ENCODE peak calls at places on chromosome 21, in seven cellular contexts. One of them, this sample, is unnamed.

GRCh38 chr21:33561373-33561772 is 18.5 kb downstream of the SON start:
- DNase-seq in psoas muscle: no peak
- DNase-seq in HTR-8/SVneo: no peak
- DNase-seq in effector CD8-positive, alpha-beta T cell: no peak
- DNase-seq in LHCN-M2: no peak
- DNase-seq in posterior cingulate gyrus: no peak
- DNase-seq in endothelial cell: no peak
- DNase-seq in this sample: no peak

GRCh38 chr21:46633561-46633960 is 1.9 kb upstream of the PRMT2 start:
- DNase-seq in psoas muscle: no peak
- DNase-seq in HTR-8/SVneo: no peak
- DNase-seq in effector CD8-positive, alpha-beta T cell: peak
- DNase-seq in LHCN-M2: no peak
- DNase-seq in posterior cingulate gyrus: no peak
- DNase-seq in endothelial cell: no peak
- DNase-seq in this sample: no peak

GRCh38 chr21:46550511-46550941 is 54.4 kb downstream of the S100B start:
- DNase-seq in psoas muscle: no peak
- DNase-seq in HTR-8/SVneo: no peak
- DNase-seq in effector CD8-positive, alpha-beta T cell: peak
- DNase-seq in LHCN-M2: no peak
- DNase-seq in posterior cingulate gyrus: no peak
- DNase-seq in endothelial cell: no peak
- DNase-seq in this sample: peak

GRCh38 chr21:28338906-28339305 is 653.8 kb downstream of the LTN1 start:
- DNase-seq in psoas muscle: no peak
- DNase-seq in HTR-8/SVneo: no peak
- DNase-seq in effector CD8-positive, alpha-beta T cell: no peak
- DNase-seq in LHCN-M2: no peak
- DNase-seq in posterior cingulate gyrus: no peak
- DNase-seq in endothelial cell: no peak
- DNase-seq in this sample: no peak

GRCh38 chr21:45788198-45788597 is 144.7 kb downstream of the PCBP3 start:
- DNase-seq in psoas muscle: no peak
- DNase-seq in HTR-8/SVneo: no peak
- DNase-seq in effector CD8-positive, alpha-beta T cell: no peak
- DNase-seq in LHCN-M2: no peak
- DNase-seq in posterior cingulate gyrus: no peak
- DNase-seq in endothelial cell: no peak
- DNase-seq in this sample: no peak

GRCh38 chr21:43712268-43712942 is 6.5 kb upstream of the PDXK start:
- DNase-seq in psoas muscle: peak
- DNase-seq in HTR-8/SVneo: peak
- DNase-seq in effector CD8-positive, alpha-beta T cell: no peak
- DNase-seq in LHCN-M2: peak
- DNase-seq in posterior cingulate gyrus: no peak
- DNase-seq in endothelial cell: no peak
- DNase-seq in this sample: no peak

GRCh38 chr21:8988696-8989095 is 1532.7 kb upstream of the TPTE start:
- DNase-seq in psoas muscle: no peak
- DNase-seq in HTR-8/SVneo: no peak
- DNase-seq in effector CD8-positive, alpha-beta T cell: no peak
- DNase-seq in LHCN-M2: no peak
- DNase-seq in posterior cingulate gyrus: no peak
- DNase-seq in endothelial cell: peak
- DNase-seq in this sample: no peak

GRCh38 chr21:14609274-14609673 is 63.2 kb upstream of the SAMSN1 start:
- DNase-seq in psoas muscle: no peak
- DNase-seq in HTR-8/SVneo: no peak
- DNase-seq in effector CD8-positive, alpha-beta T cell: no peak
- DNase-seq in LHCN-M2: no peak
- DNase-seq in posterior cingulate gyrus: no peak
- DNase-seq in endothelial cell: no peak
- DNase-seq in this sample: no peak

GRCh38 chr21:45050361-45050785 is 24.0 kb upstream of the ADARB1 start:
- DNase-seq in psoas muscle: peak
- DNase-seq in HTR-8/SVneo: no peak
- DNase-seq in effector CD8-positive, alpha-beta T cell: no peak
- DNase-seq in LHCN-M2: peak
- DNase-seq in posterior cingulate gyrus: no peak
- DNase-seq in endothelial cell: no peak
- DNase-seq in this sample: no peak

GRCh38 chr21:18030248-18030647 is 211.1 kb upstream of the C21orf91 start:
- DNase-seq in psoas muscle: no peak
- DNase-seq in HTR-8/SVneo: no peak
- DNase-seq in effector CD8-positive, alpha-beta T cell: no peak
- DNase-seq in LHCN-M2: no peak
- DNase-seq in posterior cingulate gyrus: no peak
- DNase-seq in endothelial cell: no peak
- DNase-seq in this sample: no peak